ENCODE peak calls at places on chromosomes 3 and 15, in six cellular contexts. A is activated CD8-positive, alpha-beta T cell treated with anti-CD3 and anti-CD28 coated beads, Interleukin-2, amount 10 ng/mL, durations not matched to agents 7 days and 5 days; F is activated CD4-positive, alpha-beta T cell treated with anti-CD3 and anti-CD28 coated beads, Interleukin-2, amount 10 ng/mL, durations not matched to agents 24 days and 14 days; N is GM03348; E is posterior vena cava; T is adipocyte. W is an unnamed sample.

GRCh38 chr3:59334585-59334984 is 284.8 kb upstream of the CFAP20DC start:
- DNase-seq in N (peak; percentile 39), A (no peak), T (peak; percentile 84), F (no peak), E (no peak), W (no peak)

GRCh38 chr3:44029100-44029499 is 212.6 kb upstream of the TOPAZ1 start:
- DNase-seq in N (no peak), E (no peak), F (no peak), T (no peak), A (no peak), W (no peak)

GRCh38 chr3:191549377-191549776 is 88.4 kb downstream of the PYDC2 start:
- DNase-seq in N (no peak), A (no peak), E (no peak), F (no peak), T (no peak), W (no peak)

GRCh38 chr15:71052356-71052755 is 62.9 kb upstream of the THSD4 start:
- DNase-seq in A (no peak), T (peak; percentile 60), F (no peak), E (no peak), N (peak; percentile 61), W (peak; percentile 69)

GRCh38 chr3:129777806-129778205 is 115.7 kb downstream of the TMCC1 start:
- DNase-seq in N (no peak), A (no peak), F (no peak), E (no peak), T (peak; percentile 54), W (no peak)

GRCh38 chr15:89068325-89068784 is 19.9 kb upstream of the ABHD2 start:
- DNase-seq in F (peak; percentile 72), A (peak; percentile 58), E (no peak), N (peak; percentile 89), T (peak; percentile 30), W (peak; percentile 93)

GRCh38 chr3:122679085-122679466 is 1.6 kb upstream of the PARP14 start:
- DNase-seq in N (peak; percentile 73), T (peak; percentile 91), A (peak; percentile 92), F (peak; percentile 94), E (peak; percentile 91), W (peak; percentile 76)

GRCh38 chr3:164465172-164465571 is 613.1 kb downstream of the SI start:
- DNase-seq in F (no peak), A (no peak), N (peak; percentile 63), T (peak; percentile 80), E (no peak), W (no peak)

GRCh38 chr3:21013566-21013965 is 737.4 kb downstream of the ZNF385D start:
- DNase-seq in T (no peak), A (no peak), N (no peak), E (no peak), F (no peak), W (no peak)

GRCh38 chr3:36693670-36694069 is 70.7 kb downstream of the DCLK3 start:
- DNase-seq in E (no peak), N (no peak), A (no peak), T (no peak), F (no peak), W (no peak)

GRCh38 chr3:48188266-48189201 is at the start of gene CDC25A:
- DNase-seq in A (peak; percentile 99), N (peak; percentile 99), T (peak; percentile 99), F (peak; percentile 98), E (peak; percentile 98), W (peak; percentile 99)

GRCh38 chr3:38516669-38517068 is 20.5 kb downstream of the EXOG start:
- DNase-seq in A (no peak), T (no peak), E (no peak), N (no peak), F (no peak), W (no peak)

GRCh38 chr3:127419641-127420354 is 132.0 kb upstream of the PRR20G start:
- DNase-seq in A (no peak), N (no peak), E (peak; percentile 62), T (no peak), F (no peak), W (no peak)

GRCh38 chr3:111596328-111596727 is 1.2 kb upstream of the ZBED2 start:
- DNase-seq in T (no peak), F (no peak), A (no peak), E (no peak), N (no peak), W (no peak)

GRCh38 chr15:66563566-66564110 is 2.2 kb downstream of the LCTL start:
- DNase-seq in T (no peak), F (no peak), A (no peak), E (peak; percentile 55), N (no peak), W (no peak)

GRCh38 chr3:16253601-16254000 is 11.1 kb downstream of the DPH3 start:
- DNase-seq in F (no peak), N (peak; percentile 55), A (no peak), E (no peak), T (peak; percentile 58), W (no peak)

GRCh38 chr3:46930176-46930944 is 46.2 kb downstream of the CCDC12 start:
- DNase-seq in F (no peak), T (peak; percentile 5), E (peak; percentile 84), A (no peak), N (no peak), W (no peak)

GRCh38 chr3:142863010-142863787 is 25.7 kb downstream of the PCOLCE2 start:
- DNase-seq in F (no peak), A (no peak), T (peak; percentile 61), N (peak; percentile 54), E (no peak), W (no peak)

GRCh38 chr15:100761253-100761935 is 118.2 kb upstream of the ALDH1A3 start:
- DNase-seq in E (peak; percentile 73), F (peak; percentile 45), N (no peak), A (no peak), T (no peak), W (no peak)